ENCODE peak calls at places on chromosome 9, in six cellular contexts. C, L, G, J, F and U are unnamed samples.

GRCh38 chr9:5112109-5112592 is 73.3 kb downstream of the INSL6 start:
- DNase-seq in C (no peak), L (no peak), G (no peak), J (no peak), F (no peak), U (no peak)

GRCh38 chr9:89882876-89883275 is 278.1 kb downstream of the GADD45G start:
- DNase-seq in C (no peak), L (no peak), G (no peak), J (no peak), F (peak; percentile 29), U (no peak)

GRCh38 chr9:97615439-97616072 is 17.6 kb downstream of the TSTD2 start:
- DNase-seq in C (peak; percentile 78), L (peak; percentile 77), G (peak; percentile 64), J (peak; percentile 70), F (no peak), U (peak; percentile 65)

GRCh38 chr9:33295571-33295970 is 5.3 kb downstream of the NFX1 start:
- DNase-seq in C (no peak), L (no peak), G (no peak), J (no peak), F (no peak), U (no peak)

GRCh38 chr9:2741441-2742158 is 24.3 kb downstream of the KCNV2 start:
- DNase-seq in C (no peak), L (no peak), G (peak; percentile 18), J (no peak), F (no peak), U (no peak)

GRCh38 chr9:95874303-95874988 is 1.0 kb upstream of the ERCC6L2 start:
- DNase-seq in C (no peak), L (no peak), G (peak; percentile 43), J (no peak), F (no peak), U (no peak)

GRCh38 chr9:126709241-126709640 is 95.5 kb downstream of the LMX1B start:
- DNase-seq in C (no peak), L (no peak), G (no peak), J (no peak), F (peak; percentile 15), U (no peak)

GRCh38 chr9:15707000-15707399 is 154.2 kb downstream of the CCDC171 start:
- DNase-seq in C (no peak), L (no peak), G (no peak), J (no peak), F (no peak), U (no peak)

GRCh38 chr9:18548456-18548855 is 74.5 kb downstream of the ADAMTSL1 start:
- DNase-seq in C (no peak), L (no peak), G (no peak), J (no peak), F (no peak), U (no peak)

GRCh38 chr9:38339087-38339486 is 53.4 kb upstream of the ALDH1B1 start:
- DNase-seq in C (no peak), L (no peak), G (peak; percentile 84), J (no peak), F (no peak), U (peak; percentile 24)

GRCh38 chr9:105007143-105007542 is 79.2 kb upstream of the ABCA1 start:
- DNase-seq in C (peak; percentile 47), L (peak; percentile 80), G (peak; percentile 35), J (peak; percentile 50), F (peak; percentile 90), U (peak; percentile 66)

GRCh38 chr9:34328983-34329832 is at the start of the genes KIF24 and NUDT2:
- DNase-seq in C (peak; percentile 98), L (peak; percentile 100), G (peak; percentile 99), J (peak; percentile 97), F (peak; percentile 99), U (peak; percentile 95)
- TF ChIP-seq POLR2A in C (peak; percentile 84), L (peak; percentile 91), G (peak; percentile 56), J (peak; percentile 90), F (no peak), U (peak; percentile 81)

GRCh38 chr9:128829477-128830251 is at the start of gene SPOUT1:
- DNase-seq in C (peak; percentile 91), L (peak; percentile 92), G (peak; percentile 93), J (peak; percentile 94), F (peak; percentile 98), U (peak; percentile 98)
- TF ChIP-seq POLR2A in C (peak; percentile 49), L (peak; percentile 87), G (no peak), J (peak; percentile 66), F (no peak), U (peak; percentile 95)

GRCh38 chr9:121304707-121305106 is 36.7 kb downstream of the GSN start:
- DNase-seq in C (no peak), L (no peak), G (no peak), J (no peak), F (no peak), U (no peak)

GRCh38 chr9:121302341-121302740 is 34.4 kb downstream of the GSN start:
- DNase-seq in C (no peak), L (no peak), G (no peak), J (no peak), F (no peak), U (no peak)

GRCh38 chr9:121302786-121303185 is 34.8 kb downstream of the GSN start:
- DNase-seq in C (peak; percentile 22), L (no peak), G (no peak), J (no peak), F (no peak), U (no peak)

GRCh38 chr9:121305269-121305994 is 37.5 kb downstream of the GSN start:
- DNase-seq in C (peak; percentile 91), L (no peak), G (peak; percentile 78), J (peak; percentile 54), F (peak; percentile 95), U (no peak)

GRCh38 chr9:121303456-121304451 is 35.8 kb downstream of the GSN start:
- DNase-seq in C (no peak), L (no peak), G (no peak), J (peak; percentile 61), F (no peak), U (no peak)
- TF ChIP-seq POLR2A in C (no peak), L (no peak), G (no peak), J (no peak), F (no peak), U (no peak)

GRCh38 chr9:113184509-113184908 is 33.7 kb downstream of the SLC31A2 start:
- DNase-seq in C (no peak), L (no peak), G (no peak), J (no peak), F (no peak), U (no peak)

GRCh38 chr9:113185271-113185670 is 34.5 kb downstream of the SLC31A2 start:
- DNase-seq in C (no peak), L (no peak), G (no peak), J (no peak), F (no peak), U (no peak)

GRCh38 chr9:113184089-113184488 is 33.3 kb downstream of the SLC31A2 start:
- DNase-seq in C (no peak), L (no peak), G (no peak), J (no peak), F (no peak), U (no peak)

GRCh38 chr9:113186241-113186755 is 34.8 kb downstream of the FKBP15 start:
- DNase-seq in C (no peak), L (no peak), G (no peak), J (no peak), F (no peak), U (no peak)

DNA sequence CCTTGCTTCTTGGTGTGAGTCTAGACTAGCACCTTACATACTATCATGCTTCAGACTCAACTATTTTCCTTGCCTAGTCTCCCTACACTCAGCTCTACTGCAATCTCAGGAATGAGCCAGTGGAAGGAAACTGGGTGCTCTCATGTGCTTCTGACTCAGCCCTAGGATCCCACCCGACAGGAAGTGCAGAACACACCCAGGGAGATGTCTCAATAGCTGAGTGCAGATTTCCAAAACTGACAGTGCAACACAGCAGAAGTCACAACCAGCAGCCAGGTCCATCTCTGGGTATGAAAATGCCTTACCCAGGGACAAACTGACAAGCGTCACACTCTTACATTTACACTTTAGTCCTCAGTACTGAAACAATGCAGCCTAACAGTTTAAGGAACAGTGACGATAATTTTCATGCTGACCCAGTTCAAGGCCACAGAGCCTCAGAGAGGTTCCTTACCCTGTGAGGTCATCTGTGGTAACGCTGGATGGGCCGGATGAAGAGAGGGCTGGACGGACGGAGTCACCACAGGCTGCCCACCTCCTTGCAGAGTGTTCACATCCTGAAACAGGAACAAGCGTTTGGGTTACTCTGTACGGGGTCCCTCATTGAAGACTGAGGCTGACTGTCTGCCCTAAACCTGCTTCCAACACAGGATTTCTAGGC is 33.0 kb downstream of the FKBP15 start:
- DNase-seq in C (peak; percentile 27), L (peak; percentile 62), G (peak; percentile 82), J (peak; percentile 28), F (peak; percentile 88), U (peak; percentile 75)
- TF ChIP-seq POLR2A in C (no peak), L (no peak), G (no peak), J (no peak), F (no peak), U (no peak)

DNA sequence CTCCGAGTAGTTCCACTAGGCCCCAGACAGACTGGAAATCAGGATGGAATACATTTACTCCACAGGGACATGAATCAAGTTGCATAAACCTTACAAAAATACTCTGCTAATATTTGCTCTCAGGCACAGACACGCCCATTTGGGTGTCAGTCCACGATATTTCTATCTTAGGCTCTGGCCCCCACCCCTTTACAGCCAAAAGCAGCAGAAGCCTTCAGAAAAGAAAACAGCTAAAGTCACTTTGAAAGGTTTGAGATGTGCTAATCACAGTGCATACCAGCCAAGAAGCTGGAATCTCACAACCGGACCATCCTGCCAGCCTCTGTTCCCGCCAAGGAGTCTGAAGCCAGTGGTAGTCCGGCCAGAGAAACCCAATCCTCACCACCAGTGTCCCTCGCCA is 22.6 kb downstream of the PTPN3 start:
- DNase-seq in C (no peak), L (no peak), G (no peak), J (no peak), F (no peak), U (no peak)
- TF ChIP-seq POLR2A in C (no peak), L (no peak), G (no peak), J (no peak), F (no peak), U (no peak)